ENCODE peak calls at places on chromosomes 7 and 10, in seven cellular contexts. R is cardiac fibroblast, J is progenitor cell of endocrine pancreas, T is GM12865, B is AG09319, X is Panc1, G is Calu3. A is an unnamed sample.

GRCh38 chr10:26696786-26697162 is 727 bp upstream of the PDSS1 start:
- DNase-seq in G (no peak), R (no peak), B (no peak), J (no peak), X (no peak), T (no peak), A (no peak)

GRCh38 chr10:125057158-125058001 is 103.0 kb downstream of the CTBP2 start:
- DNase-seq in X (no peak), G (no peak), T (peak; percentile 63), R (peak; percentile 98), J (no peak), B (peak; percentile 94), A (peak; percentile 56)

GRCh38 chr10:85362401-85362800 is 1004.2 kb downstream of the GRID1 start:
- DNase-seq in J (no peak), B (no peak), R (no peak), G (no peak), T (no peak), X (no peak), A (no peak)

GRCh38 chr7:115289966-115290365 is 368.1 kb downstream of the MDFIC start:
- DNase-seq in B (no peak), G (no peak), R (peak; percentile 14), X (no peak), T (no peak), J (no peak), A (no peak)

GRCh38 chr10:22325948-22326702 is 5.2 kb downstream of the BMI1 start:
- DNase-seq in R (no peak), G (no peak), B (no peak), T (no peak), X (no peak), J (no peak), A (no peak)

GRCh38 chr10:6423004-6423403 is 157.1 kb downstream of the PRKCQ start:
- DNase-seq in X (no peak), R (no peak), B (no peak), T (no peak), J (no peak), G (no peak), A (no peak)

GRCh38 chr7:5332579-5332978 is 49.8 kb downstream of the SLC29A4 start:
- DNase-seq in G (no peak), R (no peak), X (no peak), J (no peak), T (no peak), B (no peak), A (no peak)

GRCh38 chr10:62008943-62009342 is 107.4 kb downstream of the ARID5B start:
- DNase-seq in X (no peak), J (no peak), T (no peak), R (no peak), G (no peak), B (no peak), A (no peak)

GRCh38 chr10:112311481-112311880 is 28.3 kb downstream of the TECTB start:
- DNase-seq in G (no peak), B (no peak), X (no peak), T (no peak), R (no peak), J (no peak), A (no peak)

GRCh38 chr10:62153191-62153590 is 115.5 kb downstream of the RTKN2 start:
- DNase-seq in T (no peak), R (peak; percentile 91), B (peak; percentile 40), G (no peak), X (no peak), J (no peak), A (no peak)

GRCh38 chr7:28296571-28297483 is 115.5 kb upstream of the CREB5 start:
- DNase-seq in B (no peak), X (no peak), R (peak; percentile 62), T (peak; percentile 57), J (no peak), G (peak; percentile 86), A (no peak)

GRCh38 chr7:129295015-129295423 is 70.2 kb downstream of the AHCYL2 start:
- DNase-seq in B (peak; percentile 63), J (no peak), T (no peak), R (peak; percentile 89), G (no peak), X (no peak), A (no peak)

GRCh38 chr7:127948936-127949335 is 82.3 kb downstream of the LRRC4 start:
- DNase-seq in G (no peak), T (no peak), J (no peak), X (no peak), B (no peak), R (no peak), A (no peak)

GRCh38 chr7:147779949-147780348 is 810.6 kb upstream of the C7orf33 start:
- DNase-seq in G (no peak), B (no peak), J (no peak), R (no peak), X (no peak), T (no peak), A (no peak)

GRCh38 chr10:48506147-48506917 is 98.5 kb downstream of the ARHGAP22 start:
- DNase-seq in J (no peak), X (no peak), B (no peak), T (peak; percentile 66), R (peak; percentile 43), G (peak; percentile 51), A (peak; percentile 51)

GRCh38 chr10:69439350-69439739 is 11.9 kb upstream of the TSPAN15 start:
- DNase-seq in R (no peak), J (no peak), T (no peak), X (no peak), B (no peak), G (peak; percentile 57), A (no peak)

GRCh38 chr7:19674266-19674960 is 34.4 kb downstream of the POLR1F start:
- DNase-seq in T (no peak), R (peak; percentile 19), G (no peak), J (no peak), B (no peak), X (no peak), A (no peak)

GRCh38 chr7:158569858-158570239 is 17.8 kb downstream of the PTPRN2 start:
- DNase-seq in J (no peak), T (no peak), B (no peak), X (no peak), G (no peak), R (no peak), A (no peak)

GRCh38 chr10:94500063-94500462 is 45.5 kb upstream of the HELLS start:
- DNase-seq in G (no peak), R (peak; percentile 30), B (no peak), T (no peak), X (no peak), J (no peak), A (no peak)

GRCh38 chr10:97612386-97612785 is 20.9 kb downstream of the MORN4 start:
- DNase-seq in X (no peak), T (peak; percentile 51), J (no peak), B (no peak), G (peak; percentile 17), R (peak; percentile 73), A (peak; percentile 49)

GRCh38 chr10:103855424-103855823 is at the start of gene SH3PXD2A:
- DNase-seq in G (peak; percentile 16), B (no peak), J (peak; percentile 67), T (no peak), R (no peak), X (no peak), A (peak; percentile 65)

GRCh38 chr10:29306688-29307087 is 17.8 kb downstream of the LYZL1 start:
- DNase-seq in B (no peak), X (no peak), T (no peak), R (no peak), J (no peak), G (no peak), A (no peak)

GRCh38 chr7:16611711-16612110 is 33.8 kb downstream of the ANKMY2 start:
- DNase-seq in X (no peak), B (no peak), R (no peak), J (no peak), T (no peak), G (no peak), A (no peak)

GRCh38 chr7:140230517-140230861 is 53.7 kb upstream of the KDM7A start:
- DNase-seq in G (peak; percentile 22), X (no peak), T (peak; percentile 52), R (no peak), J (no peak), B (no peak), A (peak; percentile 55)

GRCh38 chr7:75739796-75740672 is 1.3 kb upstream of the HIP1 start:
- DNase-seq in T (peak; percentile 85), X (no peak), G (no peak), R (peak; percentile 73), B (no peak), J (no peak), A (peak; percentile 68)

GRCh38 chr7:7653568-7654187 is 13.1 kb downstream of the UMAD1 start:
- DNase-seq in B (no peak), R (peak; percentile 26), T (peak; percentile 39), J (no peak), X (no peak), G (peak; percentile 58), A (no peak)

DNA sequence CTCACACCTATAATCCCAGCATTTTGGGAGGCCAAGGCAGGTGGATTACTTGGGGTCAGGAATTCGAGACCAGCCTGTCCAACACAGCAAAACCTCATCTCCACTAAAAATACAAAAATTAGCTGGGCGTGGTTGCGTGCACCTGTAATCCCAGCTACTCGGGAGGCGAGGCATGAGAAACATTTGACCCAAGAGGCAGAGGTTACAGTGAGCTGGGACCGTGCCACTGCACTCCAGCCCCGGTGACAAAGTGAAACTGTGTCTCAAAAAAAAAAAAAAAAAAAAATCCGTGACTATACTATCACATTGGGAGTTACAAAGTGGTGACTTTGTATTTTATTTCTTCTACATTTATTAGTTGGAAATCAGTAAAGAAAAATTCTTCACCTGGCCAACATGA is 101.2 kb downstream of the EPC1 start:
- DNase-seq in G (no peak), R (no peak), T (no peak), B (no peak), J (no peak), X (no peak), A (no peak)
- TF ChIP-seq CTCF in G (no peak), R (no peak), T (no peak), B (no peak), J (no peak), X (no peak), A (no peak)

GRCh38 chr10:58393317-58393716 is 8.1 kb downstream of the TFAM start:
- DNase-seq in J (no peak), B (no peak), X (no peak), R (peak; percentile 28), T (no peak), G (no peak), A (no peak)
- TF ChIP-seq CTCF in J (no peak), B (peak; percentile 1), X (no peak), R (no peak), T (no peak), G (no peak), A (no peak)

DNA sequence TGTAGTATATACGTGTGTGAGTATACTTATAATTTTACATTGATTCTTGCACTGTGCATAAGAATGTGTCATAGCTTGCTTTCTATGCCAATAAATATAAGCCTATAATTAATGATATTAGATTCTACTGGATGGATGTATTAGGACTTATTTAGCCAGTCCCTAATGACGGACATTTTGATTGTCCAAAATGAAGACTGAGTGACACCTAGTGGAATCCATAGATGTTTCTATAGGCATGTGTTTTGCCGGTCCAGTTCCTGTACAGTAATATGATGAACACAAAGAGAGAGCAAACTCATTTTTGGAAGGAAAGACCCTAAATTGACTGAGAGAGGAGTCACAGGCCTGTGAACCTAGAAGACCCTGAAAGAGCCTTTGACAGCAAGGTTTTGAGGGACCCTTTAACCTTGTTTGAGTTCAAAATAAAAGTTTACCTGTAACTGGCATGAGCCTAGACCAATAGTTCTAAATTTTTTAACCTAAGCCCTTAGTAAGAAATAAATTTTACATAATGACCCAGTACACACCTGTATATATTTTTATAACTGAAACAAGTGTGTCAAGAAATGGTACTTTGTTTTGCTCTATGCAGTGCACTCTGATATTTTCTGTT is 42.4 kb upstream of the AGBL3 start:
- DNase-seq in B (no peak), G (peak; percentile 13), X (peak; percentile 52), T (peak; percentile 72), J (no peak), R (peak; percentile 55), A (peak; percentile 67)
- TF ChIP-seq CTCF in B (peak; percentile 6), G (no peak), X (peak; percentile 67), T (peak; percentile 51), J (peak; percentile 54), R (peak; percentile 18), A (peak; percentile 54)

GRCh38 chr10:72918352-72918751 is 24.8 kb downstream of the OIT3 start:
- DNase-seq in X (no peak), B (no peak), J (no peak), T (no peak), G (no peak), R (no peak), A (no peak)
- TF ChIP-seq CTCF in X (peak; percentile 29), B (no peak), J (no peak), T (no peak), G (no peak), R (no peak), A (no peak)

A was measured in GM13977.